ENCODE peak calls at places on chromosomes 6 and 20, in seven cellular contexts. F is heart right ventricle; P is PC-3; Y is CD4-positive, alpha-beta T cell; B is A673; O is hepatocyte; G is CD4-positive, CD25-positive, alpha-beta regulatory T cell. H is an unnamed sample.
A peak's percentile ranks its signal among the peaks of the same experiment; 100 is the strongest.

GRCh38 chr6:5671604-5672559 is 334.8 kb downstream of the NRN1 start:
- DNase-seq in F (no peak), P (no peak), Y (no peak), B (peak; percentile 59), O (peak; percentile 13), G (no peak), H (no peak)

GRCh38 chr6:126312013-126312665 is 27.8 kb upstream of the CENPW start:
- DNase-seq in F (no peak), P (peak; percentile 49), Y (no peak), B (peak; percentile 11), O (peak; percentile 14), G (no peak), H (no peak)

GRCh38 chr20:63230800-63231268 is 4.9 kb upstream of the BIRC7 start:
- DNase-seq in F (peak; percentile 58), P (peak; percentile 58), Y (no peak), B (peak; percentile 33), O (peak; percentile 87), G (no peak), H (no peak)

GRCh38 chr6:105598264-105598663 is 195.4 kb upstream of the PREP start:
- DNase-seq in F (no peak), P (no peak), Y (no peak), B (no peak), O (no peak), G (no peak), H (no peak)

GRCh38 chr20:35304956-35305355 is 12.7 kb upstream of the FAM83C start:
- DNase-seq in F (no peak), P (no peak), Y (no peak), B (no peak), O (peak; percentile 4), G (no peak), H (no peak)

GRCh38 chr6:10837692-10837996 is 695 bp downstream of the MAK start:
- DNase-seq in F (no peak), P (peak; percentile 6), Y (no peak), B (peak; percentile 27), O (peak; percentile 21), G (peak; percentile 26), H (no peak)

GRCh38 chr6:134757911-134758361 is 192.0 kb downstream of the ALDH8A1 start:
- DNase-seq in F (no peak), P (peak; percentile 43), Y (no peak), B (no peak), O (peak; percentile 13), G (no peak), H (no peak)

GRCh38 chr6:140446241-140446640 is 1071.8 kb upstream of the CITED2 start:
- DNase-seq in F (no peak), P (no peak), Y (no peak), B (no peak), O (no peak), G (no peak), H (no peak)

GRCh38 chr6:121435444-121436069 is at the start of gene GJA1:
- DNase-seq in F (no peak), P (peak; percentile 67), Y (no peak), B (peak; percentile 96), O (peak; percentile 84), G (no peak), H (peak; percentile 36)

GRCh38 chr6:160462551-160463109 is 114.5 kb downstream of the SLC22A3 start:
- DNase-seq in F (no peak), P (peak; percentile 85), Y (peak; percentile 40), B (no peak), O (no peak), G (peak; percentile 90), H (peak; percentile 26)

GRCh38 chr20:50317644-50318043 is 127.0 kb downstream of the CEBPB start:
- DNase-seq in F (no peak), P (no peak), Y (no peak), B (no peak), O (no peak), G (no peak), H (no peak)

GRCh38 chr20:47212606-47213207 is 143.8 kb downstream of the ZMYND8 start:
- DNase-seq in F (no peak), P (no peak), Y (no peak), B (no peak), O (no peak), G (no peak), H (no peak)

GRCh38 chr6:156996265-156996664 is 219.1 kb downstream of the ARID1B start:
- DNase-seq in F (no peak), P (no peak), Y (no peak), B (no peak), O (no peak), G (no peak), H (no peak)

GRCh38 chr20:58651823-58652605 is 931 bp downstream of the STX16 start:
- DNase-seq in F (peak; percentile 40), P (peak; percentile 65), Y (peak; percentile 55), B (peak; percentile 79), O (peak; percentile 67), G (peak; percentile 82), H (no peak)

GRCh38 chr6:132070356-132070755 is 119.2 kb upstream of the CCN2 start:
- DNase-seq in F (no peak), P (no peak), Y (no peak), B (no peak), O (no peak), G (no peak), H (no peak)

GRCh38 chr6:106287215-106287614 is 38.3 kb downstream of the ATG5 start:
- DNase-seq in F (no peak), P (no peak), Y (no peak), B (no peak), O (no peak), G (no peak), H (peak; percentile 6)

GRCh38 chr6:5174756-5175155 is 86.0 kb downstream of the LYRM4 start:
- DNase-seq in F (no peak), P (no peak), Y (no peak), B (peak; percentile 47), O (no peak), G (peak; percentile 39), H (no peak)

GRCh38 chr6:150725795-150726194 is 126.1 kb downstream of the PLEKHG1 start:
- DNase-seq in F (no peak), P (no peak), Y (no peak), B (no peak), O (no peak), G (no peak), H (no peak)

GRCh38 chr6:89944826-89945407 is 50.6 kb downstream of the GJA10 start:
- DNase-seq in F (no peak), P (peak; percentile 26), Y (no peak), B (peak; percentile 47), O (no peak), G (peak; percentile 41), H (no peak)

GRCh38 chr6:42142118-42142835 is at the start of gene C6orf132:
- DNase-seq in F (peak; percentile 31), P (peak; percentile 77), Y (no peak), B (no peak), O (peak; percentile 86), G (no peak), H (no peak)

GRCh38 chr6:107563694-107564093 is 73.8 kb downstream of the SOBP start:
- DNase-seq in F (peak; percentile 20), P (no peak), Y (no peak), B (no peak), O (no peak), G (no peak), H (no peak)

GRCh38 chr20:62265365-62265764 is 27.0 kb downstream of the OSBPL2 start:
- DNase-seq in F (no peak), P (no peak), Y (no peak), B (no peak), O (no peak), G (no peak), H (no peak)

GRCh38 chr6:7479801-7480266 is 61.6 kb upstream of the DSP start:
- DNase-seq in F (no peak), P (peak; percentile 91), Y (no peak), B (peak; percentile 34), O (peak; percentile 70), G (no peak), H (peak; percentile 100)

GRCh38 chr6:30888472-30889137 is 4.3 kb downstream of the DDR1 start:
- DNase-seq in F (no peak), P (peak; percentile 23), Y (no peak), B (peak; percentile 52), O (no peak), G (no peak), H (no peak)

GRCh38 chr6:16512585-16513109 is 248.6 kb downstream of the ATXN1 start:
- DNase-seq in F (no peak), P (no peak), Y (no peak), B (no peak), O (no peak), G (no peak), H (no peak)

GRCh38 chr6:41161380-41161779 is 1.5 kb downstream of the TREM2 start:
- DNase-seq in F (no peak), P (no peak), Y (no peak), B (no peak), O (no peak), G (no peak), H (no peak)

DNA sequence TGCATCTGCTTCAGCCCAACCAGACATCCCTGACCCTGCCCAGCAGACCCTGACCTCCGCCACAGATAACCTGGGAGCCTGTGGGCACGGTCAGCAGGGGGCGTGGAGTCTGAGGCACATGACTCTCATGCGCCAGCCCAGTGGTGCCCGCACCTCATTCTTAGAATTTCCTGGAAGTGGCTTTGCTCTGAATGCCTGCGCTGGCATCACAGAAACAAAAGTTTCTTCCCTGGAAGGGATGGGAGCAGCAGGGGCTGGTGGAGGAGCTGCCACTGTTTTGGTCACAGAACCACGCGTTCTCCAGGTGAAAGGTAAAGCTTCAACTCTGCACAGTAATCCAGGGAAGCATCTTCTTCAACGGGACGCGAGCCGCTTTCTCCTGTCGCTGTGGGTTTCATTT is 67.9 kb upstream of the DUSP22 start:
- DNase-seq in F (no peak), P (no peak), Y (no peak), B (no peak), O (no peak), G (no peak), H (no peak)
- H3K27ac ChIP-seq in F (no peak overlapping the region), P (peak overlapping the region; percentile 97), Y (no peak overlapping the region), B (no peak overlapping the region), O (no peak overlapping the region), G (no peak overlapping the region), H (peak overlapping the region; percentile 96)

GRCh38 chr6:98514073-98514720 is 320.2 kb upstream of the POU3F2 start:
- DNase-seq in F (no peak), P (no peak), Y (no peak), B (peak; percentile 14), O (no peak), G (peak; percentile 2), H (no peak)
- H3K27ac ChIP-seq in F (no peak overlapping the region), P (no peak overlapping the region), Y (no peak overlapping the region), B (no peak overlapping the region), O (no peak overlapping the region), G (no peak overlapping the region), H (no peak overlapping the region)

DNA sequence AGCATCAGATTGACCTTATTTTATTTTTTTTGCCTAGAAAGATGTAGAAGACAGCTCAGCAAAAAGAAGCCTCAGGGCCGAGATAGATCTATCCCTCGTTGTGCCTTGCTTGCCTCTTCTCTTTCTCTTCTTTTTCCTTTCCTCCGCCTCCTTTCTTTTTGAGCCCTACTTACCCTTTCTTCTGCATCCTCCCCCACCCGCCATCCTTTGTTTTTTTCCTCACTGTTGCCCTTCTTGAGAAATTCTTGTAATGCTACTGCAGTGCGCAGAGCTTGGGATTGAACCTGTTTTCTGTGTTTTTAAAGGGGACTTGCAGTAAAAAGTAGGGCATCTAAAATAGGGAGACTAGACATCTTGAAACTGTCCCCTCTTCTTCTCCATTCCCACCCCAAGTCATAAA is 18.6 kb downstream of the RALY start:
- DNase-seq in F (no peak), P (no peak), Y (no peak), B (no peak), O (no peak), G (no peak), H (no peak)
- H3K27ac ChIP-seq in F (no peak overlapping the region), P (no peak overlapping the region), Y (no peak overlapping the region), B (no peak overlapping the region), O (no peak overlapping the region), G (no peak overlapping the region), H (no peak overlapping the region)

GRCh38 chr6:169288591-169288990 is 34.9 kb upstream of the THBS2 start:
- DNase-seq in F (no peak), P (peak; percentile 5), Y (no peak), B (no peak), O (no peak), G (no peak), H (no peak)
- H3K27ac ChIP-seq in F (peak overlapping the region; percentile 15), P (no peak overlapping the region), Y (no peak overlapping the region), B (no peak overlapping the region), O (no peak overlapping the region), G (no peak overlapping the region), H (peak overlapping the region; percentile 93)